ENCODE peak calls at places on chromosomes 6 and 20, in six cellular contexts. Z, F, R, N, T and D are unnamed samples.

GRCh38 chr6:52536424-52536916 is 40.4 kb downstream of the TRAM2 start:
- DNase-seq in R (no peak), N (no peak), T (no peak), F (no peak), Z (no peak), D (no peak)

GRCh38 chr6:140230282-140230681 is 855.8 kb upstream of the CITED2 start:
- DNase-seq in F (no peak), Z (no peak), T (no peak), R (no peak), N (no peak), D (no peak)

GRCh38 chr6:103578115-103578514 is 1281.6 kb downstream of the HACE1 start:
- DNase-seq in T (no peak), R (no peak), N (no peak), F (no peak), Z (no peak), D (no peak)

GRCh38 chr6:160733045-160733646 is 31.1 kb downstream of the PLG start:
- DNase-seq in Z (peak; percentile 47), F (peak; percentile 43), R (peak; percentile 53), T (peak; percentile 65), N (peak; percentile 13), D (peak; percentile 3)

GRCh38 chr20:4932061-4932460 is 69.2 kb downstream of the SLC23A2 start:
- DNase-seq in F (no peak), R (no peak), N (peak; percentile 55), T (no peak), Z (no peak), D (no peak)

GRCh38 chr6:52503344-52503747 is 73.5 kb downstream of the TRAM2 start:
- DNase-seq in R (peak; percentile 58), Z (peak; percentile 54), T (no peak), F (peak; percentile 37), N (no peak), D (no peak)

GRCh38 chr6:112690497-112691202 is 343.5 kb downstream of the RFPL4B start:
- DNase-seq in Z (peak; percentile 16), N (peak; percentile 64), T (no peak), R (no peak), F (no peak), D (no peak)

GRCh38 chr6:158000530-158001307 is 19.1 kb downstream of the SYNJ2 start:
- DNase-seq in R (no peak), F (no peak), T (no peak), Z (no peak), N (no peak), D (no peak)

GRCh38 chr6:69974193-69974592 is 107.8 kb downstream of the COL19A1 start:
- DNase-seq in N (peak; percentile 11), F (peak; percentile 18), R (peak; percentile 2), Z (peak; percentile 0), T (no peak), D (no peak)

GRCh38 chr20:19802492-19803158 is 44.6 kb downstream of the RIN2 start:
- DNase-seq in N (peak; percentile 39), R (no peak), T (peak; percentile 49), Z (peak; percentile 76), F (no peak), D (peak; percentile 57)

GRCh38 chr20:63178445-63178818 is 37.5 kb downstream of the YTHDF1 start:
- DNase-seq in Z (no peak), N (no peak), R (no peak), T (no peak), F (no peak), D (no peak)

GRCh38 chr6:144673807-144674206 is 388.7 kb downstream of the UTRN start:
- DNase-seq in Z (no peak), N (no peak), T (no peak), R (no peak), F (no peak), D (no peak)

GRCh38 chr6:36615018-36615761 is 21.0 kb downstream of the SRSF3 start:
- DNase-seq in R (peak; percentile 82), T (peak; percentile 84), N (peak; percentile 69), Z (peak; percentile 60), F (peak; percentile 65), D (no peak)

GRCh38 chr6:144339859-144340452 is 54.8 kb downstream of the UTRN start:
- DNase-seq in F (no peak), T (no peak), Z (no peak), R (no peak), N (no peak), D (no peak)

GRCh38 chr6:23272536-23272935 is 703.2 kb downstream of the HDGFL1 start:
- DNase-seq in Z (no peak), T (no peak), N (no peak), R (no peak), F (no peak), D (no peak)

GRCh38 chr6:129637340-129638054 is 72.5 kb downstream of the ARHGAP18 start:
- DNase-seq in Z (peak; percentile 87), N (no peak), R (no peak), F (no peak), T (no peak), D (no peak)

GRCh38 chr6:35181933-35182612 is 31.7 kb upstream of the SCUBE3 start:
- DNase-seq in Z (peak; percentile 72), T (peak; percentile 23), F (no peak), R (peak; percentile 82), N (peak; percentile 61), D (peak; percentile 74)

DNA sequence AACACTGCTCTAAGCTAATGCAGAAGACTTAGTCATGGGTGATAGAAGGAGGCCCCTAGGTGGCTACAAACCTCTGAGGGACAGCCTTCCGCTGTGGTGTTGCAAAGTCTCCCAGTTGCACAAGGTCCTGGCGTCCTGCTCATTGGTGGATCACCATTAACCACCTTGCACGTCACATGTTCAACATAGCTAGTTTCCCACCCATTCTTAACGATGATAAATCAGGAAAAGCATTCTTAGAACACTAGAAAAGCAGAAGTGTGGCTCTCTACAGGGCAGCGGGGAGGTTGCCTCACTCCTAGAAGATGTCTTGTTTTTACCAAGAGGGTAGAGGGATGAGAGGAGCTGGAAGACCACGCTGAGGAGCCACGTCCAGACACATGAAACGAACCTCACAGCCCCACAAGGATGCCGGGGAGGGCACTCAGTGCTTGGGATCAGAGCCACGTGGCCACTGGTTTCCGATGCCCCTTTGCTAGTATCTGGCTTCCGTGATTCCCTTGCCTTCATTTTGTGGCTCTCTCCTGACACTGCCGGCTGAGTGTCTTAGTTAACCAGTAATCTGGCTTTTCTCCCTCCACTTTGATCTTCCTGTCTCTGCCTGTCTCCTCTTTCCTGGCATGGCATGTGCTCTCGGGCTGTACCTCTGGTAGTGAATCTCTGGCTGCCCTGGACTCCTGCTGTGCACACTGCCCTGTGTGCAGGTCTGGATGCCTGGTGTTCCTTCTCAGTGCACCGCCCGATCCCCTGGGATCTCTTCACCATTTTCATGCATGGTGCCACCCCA is 91.4 kb upstream of the NEDD9 start:
- DNase-seq in F (no peak), T (peak; percentile 100), Z (no peak), N (no peak), R (no peak), D (no peak)
- TF ChIP-seq POLR2A in F (no peak), T (peak; percentile 55), Z (no peak), N (no peak), R (no peak), D (no peak)

GRCh38 chr6:99492137-99492536 is 23.1 kb downstream of the USP45 start:
- DNase-seq in Z (no peak), T (no peak), F (no peak), R (no peak), N (no peak), D (no peak)

GRCh38 chr6:99485395-99485773 is 29.8 kb downstream of the USP45 start:
- DNase-seq in Z (no peak), F (no peak), T (no peak), R (no peak), N (no peak), D (no peak)

GRCh38 chr6:99490608-99491007 is 24.6 kb downstream of the USP45 start:
- DNase-seq in F (no peak), Z (no peak), R (no peak), T (no peak), N (no peak), D (no peak)

GRCh38 chr6:99495466-99495865 is 19.8 kb downstream of the USP45 start:
- DNase-seq in R (no peak), N (peak; percentile 13), F (no peak), Z (no peak), T (no peak), D (no peak)

DNA sequence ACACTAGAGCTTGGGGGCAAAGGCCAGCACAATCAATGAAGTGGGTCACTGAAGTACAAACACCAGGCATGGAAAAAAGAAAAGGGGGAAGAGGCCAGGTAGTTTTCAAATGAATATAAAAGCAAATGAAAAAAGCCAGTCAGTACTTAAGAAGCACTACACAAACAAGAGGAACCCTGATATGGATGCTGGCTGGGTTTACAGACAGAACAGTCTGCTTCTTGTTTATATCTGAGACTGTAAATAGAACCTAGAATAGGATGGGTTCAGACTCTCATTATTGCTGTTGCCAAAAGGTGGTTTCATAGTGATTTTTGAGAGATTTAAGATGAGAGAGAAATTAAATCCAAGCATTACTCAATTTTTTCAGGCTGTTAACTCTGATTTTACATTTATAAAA is 24.1 kb downstream of the USP45 start:
- DNase-seq in F (no peak), Z (no peak), T (no peak), N (peak; percentile 5), R (no peak), D (no peak)
- TF ChIP-seq POLR2A in F (no peak), Z (no peak), T (no peak), N (no peak), R (no peak), D (no peak)

DNA sequence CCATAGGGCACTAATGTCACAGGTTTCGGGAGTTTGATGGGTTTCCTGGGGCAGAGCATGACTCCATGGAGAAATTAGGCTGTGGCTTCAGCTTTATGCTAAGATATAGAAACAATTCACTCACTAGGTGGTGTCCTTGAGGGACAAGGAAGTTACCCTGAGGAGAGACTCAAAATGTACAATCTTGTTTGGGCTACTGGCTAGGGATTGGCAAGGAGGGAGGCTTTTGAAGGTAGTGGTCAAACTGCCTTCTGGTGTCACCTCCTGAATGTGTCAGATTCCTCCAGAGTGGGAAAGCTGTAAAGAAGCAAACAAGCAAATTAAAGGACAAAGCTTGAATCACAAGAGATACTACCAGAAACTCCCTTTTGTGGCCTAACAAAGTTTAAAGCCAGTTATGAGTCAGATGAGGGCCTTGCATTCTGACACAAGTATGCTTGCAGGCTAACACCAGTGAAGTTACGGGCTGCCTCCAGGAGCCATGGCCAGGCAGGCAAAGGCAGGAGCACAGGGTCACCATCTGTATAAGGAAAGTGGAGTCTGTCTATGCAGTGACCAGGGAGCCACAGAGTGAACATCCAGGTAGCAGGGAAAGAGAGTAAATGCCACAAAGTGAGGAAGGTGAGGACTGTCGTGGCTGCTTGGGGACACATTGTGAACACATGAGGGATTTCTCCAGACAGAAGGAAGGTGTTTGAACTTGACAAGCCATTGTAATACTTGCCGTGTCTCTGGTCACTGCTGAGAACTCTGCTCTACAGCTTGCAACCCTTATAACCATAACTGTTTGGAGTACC is 107.7 kb upstream of the DTNBP1 start:
- DNase-seq in N (peak; percentile 8), R (no peak), T (peak; percentile 54), F (no peak), Z (no peak), D (no peak)
- TF ChIP-seq POLR2A in N (no peak), R (no peak), T (no peak), F (no peak), Z (no peak), D (no peak)

GRCh38 chr20:45361794-45362193 is 1.2 kb upstream of the SYS1 start:
- DNase-seq in Z (no peak), T (peak; percentile 45), R (no peak), N (no peak), F (no peak), D (no peak)

GRCh38 chr20:45362804-45363610 is at the start of gene SYS1:
- DNase-seq in T (peak; percentile 99), Z (peak; percentile 98), R (peak; percentile 100), F (peak; percentile 96), N (peak; percentile 98), D (peak; percentile 95)

GRCh38 chr20:45358282-45359068 is 4.5 kb upstream of the SYS1 start:
- DNase-seq in T (peak; percentile 60), N (peak; percentile 73), R (no peak), F (no peak), Z (no peak), D (no peak)

GRCh38 chr20:45359069-45359405 is 3.9 kb upstream of the SYS1 start:
- DNase-seq in N (peak; percentile 44), T (no peak), Z (no peak), F (no peak), R (no peak), D (no peak)

GRCh38 chr20:45359406-45360148 is 3.4 kb upstream of the SYS1 start:
- DNase-seq in N (no peak), R (no peak), T (no peak), Z (no peak), F (no peak), D (no peak)
- TF ChIP-seq POLR2A in N (no peak), R (no peak), T (no peak), Z (no peak), F (no peak), D (no peak)